ENCODE peak calls at places on chromosomes 5 and 9, in four cellular contexts. One of them, this sample, is unnamed.

GRCh38 chr5:115392611-115393010 is 96.2 kb upstream of the CCDC112 start:
- DNase-seq in fibroblast of lung: peak
- DNase-seq in brain microvascular endothelial cell: no peak
- DNase-seq in endothelial cell: no peak
- DNase-seq in this sample: no peak

GRCh38 chr5:59709833-59710232 is 183.7 kb downstream of the PDE4D start:
- DNase-seq in fibroblast of lung: peak
- DNase-seq in brain microvascular endothelial cell: peak
- DNase-seq in endothelial cell: no peak
- DNase-seq in this sample: no peak

GRCh38 chr5:54541823-54542783 is 24.5 kb downstream of the SNX18 start:
- DNase-seq in fibroblast of lung: no peak
- DNase-seq in brain microvascular endothelial cell: no peak
- DNase-seq in endothelial cell: no peak
- DNase-seq in this sample: no peak

GRCh38 chr5:2369178-2369577 is 382.3 kb downstream of the IRX2 start:
- DNase-seq in fibroblast of lung: no peak
- DNase-seq in brain microvascular endothelial cell: no peak
- DNase-seq in endothelial cell: no peak
- DNase-seq in this sample: no peak

GRCh38 chr5:55456216-55456895 is 78.4 kb downstream of the PLPP1 start:
- DNase-seq in fibroblast of lung: peak
- DNase-seq in brain microvascular endothelial cell: no peak
- DNase-seq in endothelial cell: no peak
- DNase-seq in this sample: no peak

GRCh38 chr5:8756498-8757084 is 789.3 kb downstream of the SEMA5A start:
- DNase-seq in fibroblast of lung: peak
- DNase-seq in brain microvascular endothelial cell: peak
- DNase-seq in endothelial cell: peak
- DNase-seq in this sample: no peak

GRCh38 chr5:132223861-132224260 is 3.8 kb downstream of the P4HA2 start:
- DNase-seq in fibroblast of lung: no peak
- DNase-seq in brain microvascular endothelial cell: no peak
- DNase-seq in endothelial cell: no peak
- DNase-seq in this sample: no peak

GRCh38 chr5:137629646-137630045 is 106.2 kb downstream of the KLHL3 start:
- DNase-seq in fibroblast of lung: peak
- DNase-seq in brain microvascular endothelial cell: peak
- DNase-seq in endothelial cell: no peak
- DNase-seq in this sample: no peak

GRCh38 chr9:83583151-83584014 is 39.6 kb upstream of the IDNK start:
- DNase-seq in fibroblast of lung: peak
- DNase-seq in brain microvascular endothelial cell: peak
- DNase-seq in endothelial cell: peak
- DNase-seq in this sample: peak
- TF ChIP-seq CTCF in fibroblast of lung: peak
- TF ChIP-seq CTCF in brain microvascular endothelial cell: peak
- TF ChIP-seq CTCF in endothelial cell: peak
- TF ChIP-seq CTCF in this sample: no peak

GRCh38 chr9:106718996-106719395 is 144.0 kb upstream of the ZNF462 start:
- DNase-seq in fibroblast of lung: peak
- DNase-seq in brain microvascular endothelial cell: peak
- DNase-seq in endothelial cell: no peak
- DNase-seq in this sample: no peak

GRCh38 chr9:106722051-106722753 is 140.8 kb upstream of the ZNF462 start:
- DNase-seq in fibroblast of lung: no peak
- DNase-seq in brain microvascular endothelial cell: no peak
- DNase-seq in endothelial cell: no peak
- DNase-seq in this sample: no peak

GRCh38 chr9:106713206-106713605 is 149.8 kb upstream of the ZNF462 start:
- DNase-seq in fibroblast of lung: no peak
- DNase-seq in brain microvascular endothelial cell: no peak
- DNase-seq in endothelial cell: no peak
- DNase-seq in this sample: no peak

GRCh38 chr9:106716820-106717219 is 146.1 kb upstream of the ZNF462 start:
- DNase-seq in fibroblast of lung: no peak
- DNase-seq in brain microvascular endothelial cell: no peak
- DNase-seq in endothelial cell: no peak
- DNase-seq in this sample: no peak

DNA sequence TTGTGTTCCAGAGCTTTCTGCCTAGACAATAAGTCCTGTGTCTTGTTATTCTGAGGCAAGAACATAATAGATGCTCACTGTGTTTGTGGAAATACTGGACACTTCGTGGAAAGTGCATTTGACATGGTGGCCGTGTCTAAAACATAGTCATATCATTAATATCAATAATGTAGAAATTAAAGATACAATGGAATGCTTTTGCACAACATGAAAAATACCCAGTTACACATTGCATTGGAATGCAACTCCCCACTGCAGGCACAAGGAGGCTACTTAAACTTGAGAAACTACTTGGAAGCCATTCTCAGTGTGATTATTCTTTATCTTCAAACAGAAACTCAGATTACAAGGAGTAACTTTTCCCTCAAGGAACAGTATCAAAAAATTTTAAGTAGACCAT is 145.3 kb upstream of the ZNF462 start:
- DNase-seq in fibroblast of lung: peak
- DNase-seq in brain microvascular endothelial cell: peak
- DNase-seq in endothelial cell: no peak
- DNase-seq in this sample: no peak
- TF ChIP-seq CTCF in fibroblast of lung: peak
- TF ChIP-seq CTCF in brain microvascular endothelial cell: peak
- TF ChIP-seq CTCF in endothelial cell: no peak
- TF ChIP-seq CTCF in this sample: no peak

GRCh38 chr9:12697719-12698118 is 4.5 kb downstream of the TYRP1 start:
- DNase-seq in fibroblast of lung: no peak
- DNase-seq in brain microvascular endothelial cell: no peak
- DNase-seq in endothelial cell: no peak
- DNase-seq in this sample: no peak

GRCh38 chr9:12698986-12699385 is 5.8 kb downstream of the TYRP1 start:
- DNase-seq in fibroblast of lung: no peak
- DNase-seq in brain microvascular endothelial cell: no peak
- DNase-seq in endothelial cell: no peak
- DNase-seq in this sample: no peak

GRCh38 chr9:12698293-12698692 is 5.1 kb downstream of the TYRP1 start:
- DNase-seq in fibroblast of lung: peak
- DNase-seq in brain microvascular endothelial cell: no peak
- DNase-seq in endothelial cell: no peak
- DNase-seq in this sample: no peak

GRCh38 chr9:12696931-12697622 is 3.9 kb downstream of the TYRP1 start:
- DNase-seq in fibroblast of lung: no peak
- DNase-seq in brain microvascular endothelial cell: no peak
- DNase-seq in endothelial cell: no peak
- DNase-seq in this sample: no peak

DNA sequence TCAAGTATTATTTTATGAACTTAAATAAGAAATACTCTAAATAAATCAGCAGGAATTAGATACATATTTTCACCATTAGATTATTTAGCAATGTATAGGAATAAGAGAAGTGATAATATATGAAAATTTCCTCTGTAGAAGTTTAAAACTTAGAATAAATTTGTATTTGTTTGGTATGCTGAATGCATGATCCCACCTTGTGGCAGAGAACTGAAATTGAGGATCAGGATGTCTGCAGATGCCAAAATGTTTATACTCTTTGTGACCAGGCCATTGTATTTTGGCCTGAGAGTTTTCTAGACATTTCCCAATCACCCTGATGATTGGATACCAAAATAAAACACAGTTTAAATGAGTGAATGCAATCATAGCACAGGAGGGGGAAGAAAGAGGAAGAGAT is 6.3 kb downstream of the TYRP1 start:
- DNase-seq in fibroblast of lung: peak
- DNase-seq in brain microvascular endothelial cell: no peak
- DNase-seq in endothelial cell: no peak
- DNase-seq in this sample: no peak
- TF ChIP-seq CTCF in fibroblast of lung: peak
- TF ChIP-seq CTCF in brain microvascular endothelial cell: peak
- TF ChIP-seq CTCF in endothelial cell: peak
- TF ChIP-seq CTCF in this sample: no peak

GRCh38 chr9:69070201-69070600 is 34.6 kb downstream of the FXN start:
- DNase-seq in fibroblast of lung: no peak
- DNase-seq in brain microvascular endothelial cell: no peak
- DNase-seq in endothelial cell: no peak
- DNase-seq in this sample: no peak

GRCh38 chr9:69071059-69071458 is 35.5 kb downstream of the FXN start:
- DNase-seq in fibroblast of lung: no peak
- DNase-seq in brain microvascular endothelial cell: no peak
- DNase-seq in endothelial cell: no peak
- DNase-seq in this sample: no peak

GRCh38 chr9:69063839-69064238 is 28.3 kb downstream of the FXN start:
- DNase-seq in fibroblast of lung: no peak
- DNase-seq in brain microvascular endothelial cell: no peak
- DNase-seq in endothelial cell: no peak
- DNase-seq in this sample: no peak

GRCh38 chr9:69065660-69066059 is 30.1 kb downstream of the FXN start:
- DNase-seq in fibroblast of lung: no peak
- DNase-seq in brain microvascular endothelial cell: no peak
- DNase-seq in endothelial cell: no peak
- DNase-seq in this sample: no peak

GRCh38 chr9:69066955-69067354 is 31.4 kb downstream of the FXN start:
- DNase-seq in fibroblast of lung: no peak
- DNase-seq in brain microvascular endothelial cell: no peak
- DNase-seq in endothelial cell: peak
- DNase-seq in this sample: no peak
- TF ChIP-seq CTCF in fibroblast of lung: no peak
- TF ChIP-seq CTCF in brain microvascular endothelial cell: no peak
- TF ChIP-seq CTCF in endothelial cell: no peak
- TF ChIP-seq CTCF in this sample: no peak

GRCh38 chr5:43646997-43647396 is 44.0 kb downstream of the NNT start:
- DNase-seq in fibroblast of lung: peak
- DNase-seq in brain microvascular endothelial cell: no peak
- DNase-seq in endothelial cell: no peak
- DNase-seq in this sample: no peak
- TF ChIP-seq CTCF in fibroblast of lung: peak
- TF ChIP-seq CTCF in brain microvascular endothelial cell: peak
- TF ChIP-seq CTCF in endothelial cell: no peak
- TF ChIP-seq CTCF in this sample: no peak

DNA sequence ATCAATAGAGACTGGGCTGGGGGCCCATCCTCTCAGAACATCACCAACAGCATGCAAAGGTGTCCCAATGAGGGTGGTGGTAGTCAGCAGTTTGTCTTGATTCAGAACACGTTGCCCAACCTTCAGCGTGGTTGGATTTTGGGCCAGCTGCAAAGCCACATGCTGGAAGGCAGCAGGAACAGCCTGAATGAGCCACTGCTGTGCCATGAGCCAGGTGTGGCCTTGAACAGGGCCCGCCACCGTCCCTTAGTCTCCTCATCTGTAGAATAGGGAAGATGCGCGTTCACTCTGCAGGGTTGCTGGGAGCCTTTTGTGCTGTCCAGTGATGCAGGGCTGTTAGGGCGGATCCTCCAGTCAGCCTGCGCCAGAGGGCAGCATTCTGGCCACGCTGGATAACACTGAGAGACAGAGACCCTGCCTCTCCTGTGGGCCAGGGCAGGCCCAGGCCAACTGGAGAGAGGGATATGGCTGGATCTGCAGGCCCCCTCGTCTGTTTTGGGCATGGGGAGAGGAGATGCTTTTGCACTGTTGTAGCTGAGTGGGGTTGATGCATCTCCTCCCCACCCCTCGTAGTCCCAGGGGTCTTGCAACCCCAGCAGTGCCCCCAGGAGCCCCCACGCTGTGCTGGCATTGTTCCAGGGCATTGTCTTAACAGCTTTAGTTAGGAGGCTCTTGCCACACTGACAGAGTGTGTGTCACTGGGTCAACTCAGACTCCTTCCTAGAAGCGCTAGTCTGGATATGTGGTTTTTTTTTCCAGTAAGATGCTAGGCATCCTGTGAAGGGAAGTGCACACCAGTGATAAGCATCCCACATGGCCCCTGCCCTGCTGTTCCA is 42.1 kb downstream of the SLC46A2 start:
- DNase-seq in fibroblast of lung: no peak
- DNase-seq in brain microvascular endothelial cell: no peak
- DNase-seq in endothelial cell: no peak
- DNase-seq in this sample: no peak
- TF ChIP-seq CTCF in fibroblast of lung: no peak
- TF ChIP-seq CTCF in brain microvascular endothelial cell: no peak
- TF ChIP-seq CTCF in endothelial cell: no peak
- TF ChIP-seq CTCF in this sample: no peak